ENCODE peak calls at places on chromosomes 7 and 10, in nine cellular contexts. L, E, R, Y, A, J, G, Z and I are unnamed samples.

GRCh38 chr10:35433851-35434426 is 97.6 kb downstream of the CCNY start:
- DNase-seq in L (no peak), E (no peak), R (no peak), Y (no peak), A (no peak), J (no peak), G (no peak), Z (no peak), I (no peak)

GRCh38 chr10:66180651-66181318 is 745.1 kb upstream of the LRRTM3 start:
- DNase-seq in L (peak), E (no peak), R (peak), Y (peak), A (peak), J (no peak), G (no peak), Z (no peak), I (no peak)

GRCh38 chr10:88270061-88270808 is 312.9 kb downstream of the RNLS start:
- DNase-seq in L (no peak), E (no peak), R (no peak), Y (no peak), A (no peak), J (no peak), G (no peak), Z (no peak), I (no peak)

GRCh38 chr7:12434012-12434642 is 30.5 kb upstream of the VWDE start:
- DNase-seq in L (no peak), E (no peak), R (no peak), Y (no peak), A (peak), J (no peak), G (no peak), Z (no peak), I (no peak)

GRCh38 chr7:25820432-25821040 is 331.5 kb upstream of the NFE2L3 start:
- DNase-seq in L (peak), E (no peak), R (peak), Y (peak), A (peak), J (no peak), G (no peak), Z (no peak), I (no peak)

GRCh38 chr7:16114633-16115032 is 306.7 kb downstream of the CRPPA start:
- DNase-seq in L (no peak), E (no peak), R (no peak), Y (peak), A (peak), J (no peak), G (no peak), Z (no peak), I (no peak)

GRCh38 chr7:47482013-47482761 is 99.7 kb downstream of the TNS3 start:
- DNase-seq in L (no peak), E (no peak), R (peak), Y (no peak), A (peak), J (no peak), G (no peak), Z (peak), I (no peak)

GRCh38 chr7:142876991-142877910 is 8.3 kb downstream of the TRPV6 start:
- DNase-seq in L (no peak), E (no peak), R (no peak), Y (no peak), A (no peak), J (no peak), G (no peak), Z (no peak), I (peak)

GRCh38 chr10:84948644-84949043 is 620.3 kb downstream of the CCSER2 start:
- DNase-seq in L (no peak), E (no peak), R (no peak), Y (no peak), A (no peak), J (no peak), G (no peak), Z (no peak), I (no peak)

GRCh38 chr7:29113384-29114102 is 32.8 kb downstream of the CPVL start:
- DNase-seq in L (peak), E (no peak), R (peak), Y (peak), A (peak), J (no peak), G (no peak), Z (no peak), I (peak)

GRCh38 chr7:137404918-137405317 is 61.4 kb upstream of the PTN start:
- DNase-seq in L (no peak), E (no peak), R (no peak), Y (no peak), A (no peak), J (no peak), G (peak), Z (no peak), I (no peak)

GRCh38 chr10:111079241-111079760 is 2.5 kb downstream of the ADRA2A start:
- DNase-seq in L (no peak), E (no peak), R (no peak), Y (no peak), A (no peak), J (no peak), G (no peak), Z (no peak), I (no peak)

GRCh38 chr7:16397497-16398210 is 23.7 kb downstream of the CRPPA start:
- DNase-seq in L (no peak), E (no peak), R (peak), Y (no peak), A (peak), J (no peak), G (no peak), Z (no peak), I (no peak)

GRCh38 chr7:84092207-84092606 is 102.4 kb downstream of the SEMA3A start:
- DNase-seq in L (no peak), E (no peak), R (no peak), Y (no peak), A (peak), J (no peak), G (no peak), Z (no peak), I (no peak)

GRCh38 chr7:99679032-99679399 is 780 bp downstream of the CYP3A5 start:
- DNase-seq in L (peak), E (no peak), R (peak), Y (peak), A (no peak), J (peak), G (no peak), Z (no peak), I (no peak)

GRCh38 chr7:99674995-99675742 is 4.6 kb downstream of the CYP3A5 start:
- DNase-seq in L (no peak), E (no peak), R (no peak), Y (no peak), A (no peak), J (no peak), G (no peak), Z (no peak), I (no peak)

GRCh38 chr7:99677646-99678045 is 2.1 kb downstream of the CYP3A5 start:
- DNase-seq in L (no peak), E (no peak), R (peak), Y (no peak), A (no peak), J (no peak), G (no peak), Z (no peak), I (no peak)

GRCh38 chr7:99677013-99677412 is 2.8 kb downstream of the CYP3A5 start:
- DNase-seq in L (no peak), E (no peak), R (no peak), Y (no peak), A (no peak), J (no peak), G (no peak), Z (no peak), I (no peak)

DNA sequence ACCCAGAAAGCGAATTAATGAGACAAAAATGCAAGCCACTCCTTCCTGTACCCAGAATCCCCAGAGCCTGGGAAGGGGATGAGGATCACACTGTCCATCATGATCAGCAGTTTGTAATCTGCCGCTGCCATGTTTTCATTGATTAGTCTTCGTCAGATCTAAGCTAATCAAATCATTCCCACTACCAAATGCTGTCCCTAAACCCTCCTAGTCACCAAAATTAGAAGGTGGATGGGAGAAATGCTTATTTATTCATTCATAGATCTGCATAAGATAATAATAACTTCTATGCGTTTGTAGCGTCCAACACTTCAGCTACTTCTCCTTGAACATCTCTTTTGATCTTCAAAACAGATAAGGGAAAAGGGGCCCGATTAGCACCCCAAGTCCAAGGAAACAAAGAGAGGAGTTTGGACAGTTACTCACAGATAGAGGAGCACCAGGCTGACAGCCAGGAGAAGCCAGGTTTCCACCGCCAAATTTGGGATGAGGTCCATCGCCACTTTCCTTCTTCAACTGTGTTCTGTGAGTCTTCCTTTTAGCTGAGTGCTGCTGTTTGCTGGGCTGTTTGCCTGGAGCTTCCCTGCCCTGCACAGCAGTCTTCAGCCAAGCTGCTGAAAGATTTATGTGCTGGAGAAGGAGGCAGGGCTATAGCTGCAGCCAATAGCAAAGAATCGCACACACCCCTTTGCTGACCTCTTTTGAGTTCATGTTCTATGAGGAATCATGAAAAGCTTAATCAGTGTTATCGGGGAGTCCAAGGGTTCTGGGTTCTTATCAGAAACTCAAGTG is at the start of gene CYP3A5:
- DNase-seq in L (no peak), E (no peak), R (peak), Y (peak), A (no peak), J (peak), G (no peak), Z (peak), I (peak)
- TF ChIP-seq POLR2A in L (peak), E (peak), R (peak), Y (no peak), A (no peak), J (no peak), G (no peak), Z (no peak), I (no peak)

GRCh38 chr7:22545539-22545938 is 45.6 kb upstream of the STEAP1B start:
- DNase-seq in L (no peak), E (no peak), R (no peak), Y (no peak), A (no peak), J (no peak), G (no peak), Z (no peak), I (no peak)
- TF ChIP-seq CTCF in L (no peak), E (no peak), R (no peak), Y (no peak), A (no peak), J (no peak), G (no peak), Z (no peak), I (no peak)

GRCh38 chr10:67837519-67838314 is at the start of gene DNAJC12:
- DNase-seq in L (peak), E (no peak), R (peak), Y (peak), A (peak), J (no peak), G (peak), Z (no peak), I (no peak)
- TF ChIP-seq POLR2A in L (no peak), E (no peak), R (peak), Y (no peak), A (no peak), J (no peak), G (no peak), Z (peak), I (no peak)

GRCh38 chr10:43420369-43421200 is 11.6 kb upstream of the HNRNPF start:
- DNase-seq in L (peak), E (peak), R (peak), Y (no peak), A (peak), J (peak), G (peak), Z (peak), I (peak)
- TF ChIP-seq CTCF in L (peak), E (peak), R (no peak), Y (no peak), A (no peak), J (no peak), G (peak), Z (peak), I (no peak)